ENCODE peak calls at places on chromosomes 4 and X, in ten cellular contexts. B is GM13976; X is adipocyte; H is cerebellar cortex; S is tibial nerve; L is nucleus accumbens; N is activated CD4-positive, alpha-beta T cell treated with anti-CD3 and anti-CD28 coated beads, Interleukin-2, amount 10 ng/mL, durations not matched to agents 24 days and 14 days; E is CD4-positive, alpha-beta T cell; D is endothelial cell; W is T-cell. F is an unnamed sample.

GRCh38 chrX:8663325-8663724 is 68.6 kb downstream of the ANOS1 start:
- DNase-seq in E (no peak), S (no peak), H (no peak), D (no peak), N (no peak), W (no peak), B (no peak), X (no peak), L (no peak), F (no peak)

GRCh38 chr4:109385260-109385659 is 48.4 kb upstream of the SEC24B start:
- DNase-seq in X (no peak), N (peak; percentile 39), D (no peak), H (no peak), S (no peak), W (no peak), B (no peak), L (no peak), E (no peak), F (no peak)

GRCh38 chr4:6338175-6338950 is 68.7 kb downstream of the WFS1 start:
- DNase-seq in S (no peak), N (peak; percentile 76), E (no peak), B (no peak), X (no peak), W (no peak), D (no peak), L (no peak), H (no peak), F (no peak)

GRCh38 chr4:65510976-65511375 is 159.3 kb downstream of the EPHA5 start:
- DNase-seq in W (no peak), X (peak; percentile 62), D (no peak), E (no peak), S (no peak), N (no peak), H (no peak), L (no peak), B (no peak), F (no peak)

GRCh38 chr4:156798438-156798837 is 173.2 kb downstream of the PDGFC start:
- DNase-seq in S (no peak), E (no peak), N (no peak), X (no peak), W (no peak), L (no peak), D (no peak), B (no peak), H (no peak), F (no peak)

GRCh38 chr4:80125252-80126177 is 52.5 kb upstream of the ANTXR2 start:
- DNase-seq in B (no peak), D (peak; percentile 6), H (peak; percentile 13), S (peak; percentile 48), N (peak; percentile 81), X (peak; percentile 68), E (peak; percentile 19), W (peak; percentile 35), L (no peak), F (peak; percentile 58)

GRCh38 chr4:110196206-110196870 is 2.1 kb downstream of the ELOVL6 start:
- DNase-seq in L (peak; percentile 56), E (peak; percentile 32), H (peak; percentile 48), X (peak; percentile 54), N (peak; percentile 88), B (peak; percentile 62), D (peak; percentile 61), S (peak; percentile 8), W (no peak), F (peak; percentile 76)

GRCh38 chr4:1559896-1560650 is 124.0 kb downstream of the FAM53A start:
- DNase-seq in L (no peak), B (no peak), S (no peak), E (no peak), W (no peak), X (no peak), H (peak; percentile 72), N (no peak), D (no peak), F (no peak)

GRCh38 chr4:83320548-83320947 is 14.1 kb downstream of the HPSE start:
- DNase-seq in D (peak; percentile 49), S (peak; percentile 40), E (no peak), B (no peak), N (peak; percentile 67), H (no peak), X (no peak), L (no peak), W (no peak), F (no peak)

GRCh38 chr4:122150896-122151295 is 1.2 kb upstream of the BLTP1 start:
- DNase-seq in D (no peak), E (no peak), L (no peak), W (no peak), B (no peak), S (no peak), X (no peak), H (no peak), N (no peak), F (no peak)